ENCODE peak calls at places on chromosomes 2 and 18, in ten cellular contexts. R is HT1080; J is substantia nigra; X is GM20000; Z is EL; N is D721Med; L is NCI-H1436; D is activated T-cell treated with anti-CD3 and anti-CD28 coated beads for 1 hour; K is stimulated activated CD4-positive, alpha-beta T cell treated with anti-CD3 and anti-CD28 coated beads, Interleukin-12 subunit alpha, Interleukin-12 subunit beta, amount 100 ng/mL, for 4 hours; A is HEK293T. Q is an unnamed sample.
A peak's percentile ranks its signal among the peaks of the same experiment; 100 is the strongest.

GRCh38 chr2:189204322-189204941 is 24.9 kb upstream of the COL5A2 start:
- DNase-seq in R (peak; percentile 57), J (no peak), X (no peak), Z (peak; percentile 45), N (no peak), L (no peak), D (no peak), K (no peak), A (no peak), Q (no peak)

GRCh38 chr2:98634406-98635092 is 26.2 kb downstream of the UNC50 start:
- DNase-seq in R (peak; percentile 44), J (no peak), X (no peak), Z (no peak), N (no peak), L (no peak), D (no peak), K (peak; percentile 34), A (peak; percentile 53), Q (no peak)

GRCh38 chr2:107064750-107065149 is 178.8 kb upstream of the ST6GAL2 start:
- DNase-seq in R (no peak), J (no peak), X (no peak), Z (no peak), N (no peak), L (no peak), D (no peak), K (no peak), A (no peak), Q (no peak)

GRCh38 chr2:75099521-75099922 is 99.8 kb downstream of the TACR1 start:
- DNase-seq in R (peak; percentile 23), J (no peak), X (no peak), Z (peak; percentile 59), N (no peak), L (no peak), D (no peak), K (no peak), A (no peak), Q (no peak)

GRCh38 chr2:27833931-27834330 is 56.3 kb downstream of the RBKS start:
- DNase-seq in R (no peak), J (no peak), X (no peak), Z (peak; percentile 74), N (no peak), L (no peak), D (no peak), K (no peak), A (no peak), Q (no peak)

GRCh38 chr18:8657873-8658521 is 47.4 kb upstream of the MTCL1 start:
- DNase-seq in R (peak; percentile 43), J (peak; percentile 7), X (no peak), Z (peak; percentile 40), N (no peak), L (no peak), D (no peak), K (no peak), A (no peak), Q (no peak)

GRCh38 chr18:55489742-55490055 is 98.3 kb downstream of the TCF4 start:
- DNase-seq in R (no peak), J (no peak), X (peak; percentile 11), Z (no peak), N (no peak), L (peak; percentile 23), D (no peak), K (no peak), A (no peak), Q (no peak)

GRCh38 chr2:38146917-38147307 is 71.0 kb upstream of the CYP1B1 start:
- DNase-seq in R (peak; percentile 96), J (no peak), X (peak; percentile 67), Z (peak; percentile 97), N (no peak), L (no peak), D (no peak), K (no peak), A (peak; percentile 33), Q (no peak)

GRCh38 chr2:64093341-64093740 is 50.9 kb downstream of the PELI1 start:
- DNase-seq in R (no peak), J (no peak), X (no peak), Z (no peak), N (no peak), L (no peak), D (no peak), K (no peak), A (no peak), Q (no peak)

GRCh38 chr2:98016908-98017700 is 21.4 kb upstream of the TMEM131 start:
- DNase-seq in R (no peak), J (no peak), X (no peak), Z (no peak), N (no peak), L (no peak), D (no peak), K (no peak), A (no peak), Q (no peak)

GRCh38 chr2:229257980-229258379 is 13.1 kb downstream of the PID1 start:
- DNase-seq in R (no peak), J (no peak), X (no peak), Z (no peak), N (no peak), L (no peak), D (no peak), K (no peak), A (no peak), Q (peak; percentile 65)

GRCh38 chr18:3330622-3331021 is 68.7 kb downstream of the MYL12B start:
- DNase-seq in R (no peak), J (no peak), X (no peak), Z (no peak), N (no peak), L (no peak), D (no peak), K (no peak), A (no peak), Q (no peak)

GRCh38 chr2:98615481-98615880 is 7.1 kb downstream of the UNC50 start:
- DNase-seq in R (no peak), J (no peak), X (no peak), Z (no peak), N (no peak), L (no peak), D (no peak), K (no peak), A (no peak), Q (no peak)

GRCh38 chr2:133171396-133172004 is 396.8 kb downstream of the NCKAP5 start:
- DNase-seq in R (peak; percentile 70), J (no peak), X (peak; percentile 14), Z (peak; percentile 68), N (no peak), L (peak; percentile 71), D (no peak), K (no peak), A (peak; percentile 27), Q (no peak)

GRCh38 chr2:188512456-188512855 is 220.8 kb downstream of the GULP1 start:
- DNase-seq in R (peak; percentile 25), J (no peak), X (peak; percentile 3), Z (peak; percentile 63), N (no peak), L (peak; percentile 4), D (no peak), K (no peak), A (peak; percentile 22), Q (no peak)

GRCh38 chr2:58601017-58601416 is 359.9 kb upstream of the FANCL start:
- DNase-seq in R (peak; percentile 42), J (no peak), X (no peak), Z (peak; percentile 52), N (no peak), L (no peak), D (no peak), K (no peak), A (no peak), Q (no peak)

GRCh38 chr2:215619022-215619958 is 183.4 kb upstream of the FN1 start:
- DNase-seq in R (peak; percentile 89), J (no peak), X (no peak), Z (peak; percentile 38), N (no peak), L (peak; percentile 59), D (no peak), K (no peak), A (peak; percentile 56), Q (no peak)

GRCh38 chr2:219440388-219441256 is 6.0 kb downstream of the SPEG start:
- DNase-seq in R (no peak), J (no peak), X (no peak), Z (peak; percentile 17), N (no peak), L (no peak), D (no peak), K (no peak), A (no peak), Q (no peak)

GRCh38 chr2:80531319-80531718 is 226.8 kb upstream of the LRRTM1 start:
- DNase-seq in R (no peak), J (no peak), X (no peak), Z (no peak), N (no peak), L (no peak), D (no peak), K (no peak), A (no peak), Q (no peak)

GRCh38 chr2:178482437-178482836 is 2.2 kb downstream of the PLEKHA3 start:
- DNase-seq in R (no peak), J (no peak), X (peak; percentile 60), Z (no peak), N (no peak), L (no peak), D (no peak), K (no peak), A (no peak), Q (no peak)